ENCODE peak calls at places on chromosomes 1 and 21, in six cellular contexts. X is suprapubic skin, M is transverse colon, K is spleen, G is HepG2, A is stomach. L is an unnamed sample.

GRCh38 chr1:103435443-103435842 is 90.1 kb upstream of the RNPC3 start:
- DNase-seq in G (no peak), K (no peak), A (no peak), X (no peak), M (no peak), L (no peak)

GRCh38 chr1:175221548-175222175 is 29.1 kb upstream of the KIAA0040 start:
- DNase-seq in G (no peak), X (no peak), M (no peak), K (no peak), A (peak), L (no peak)

GRCh38 chr1:53771648-53772047 is 32.7 kb upstream of the GLIS1 start:
- DNase-seq in M (no peak), K (no peak), X (no peak), G (no peak), A (no peak), L (no peak)

GRCh38 chr1:155981266-155982088 is 3.1 kb upstream of the ARHGEF2 start:
- DNase-seq in A (no peak), M (peak), K (peak), X (no peak), G (peak), L (no peak)

GRCh38 chr1:55443175-55443933 is 228.2 kb upstream of the USP24 start:
- DNase-seq in A (peak), X (peak), K (no peak), M (peak), G (peak), L (no peak)

GRCh38 chr1:243732627-243733026 is 117.4 kb downstream of the AKT3 start:
- DNase-seq in G (no peak), A (no peak), K (no peak), M (no peak), X (no peak), L (no peak)

GRCh38 chr1:184002071-184002470 is 35.5 kb downstream of the COLGALT2 start:
- DNase-seq in M (no peak), K (no peak), G (peak), X (no peak), A (no peak), L (no peak)

GRCh38 chr1:27671964-27672749 is at the start of gene IFI6:
- DNase-seq in M (peak), A (peak), G (peak), X (peak), K (peak), L (peak)

GRCh38 chr1:161119017-161119378 is 1.1 kb downstream of the NIT1 start:
- DNase-seq in X (no peak), A (peak), M (peak), K (no peak), G (no peak), L (no peak)
- TF ChIP-seq POLR2AphosphoS5 in X (no peak), A (no peak), M (no peak), K (no peak), G (no peak), L (no peak)

DNA sequence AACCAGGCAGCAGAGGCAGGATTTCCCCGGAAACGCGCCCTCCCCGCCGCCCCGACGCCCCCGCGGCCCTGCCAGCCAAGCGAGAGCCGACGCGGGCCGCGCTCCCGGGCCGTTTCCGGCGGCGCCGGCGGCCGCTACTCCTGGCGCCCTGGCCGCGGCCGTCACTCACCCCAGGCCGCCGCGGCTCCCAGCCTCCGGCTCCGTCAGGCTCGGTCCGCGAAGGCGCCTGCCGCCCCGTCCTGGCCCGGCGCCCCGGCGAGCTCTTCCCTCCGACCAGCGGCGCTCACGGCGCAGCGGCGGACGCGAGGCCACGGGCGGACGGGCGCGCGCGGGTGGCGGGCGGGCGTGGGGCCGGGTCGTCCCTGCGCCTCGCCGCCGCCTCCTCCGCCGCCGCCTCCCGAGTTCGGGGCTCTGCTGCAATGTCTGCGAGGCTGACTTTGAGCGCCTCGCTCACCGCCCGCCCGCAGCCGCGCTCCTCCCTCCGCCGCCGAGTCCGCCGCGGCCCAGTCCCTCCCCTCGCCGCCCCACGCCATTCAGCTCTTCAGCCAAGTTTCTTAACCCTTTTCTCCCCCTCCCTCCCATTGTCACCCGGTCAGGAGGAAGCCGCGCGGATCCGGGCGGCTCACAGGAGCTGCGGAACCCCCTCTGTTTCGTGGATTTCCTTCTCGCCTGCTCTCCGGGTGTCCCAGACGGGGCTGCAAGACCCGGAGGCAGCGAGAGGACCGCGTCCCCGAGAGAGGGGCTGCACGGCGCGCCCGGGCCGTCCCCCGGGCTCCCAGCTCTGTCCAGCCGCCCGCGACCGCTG is at the start of gene NRIP1:
- DNase-seq in M (peak), X (peak), G (peak), A (peak), K (peak), L (peak)
- TF ChIP-seq POLR2A in M (peak), X (peak), G (peak), A (no peak), K (peak), L (no peak)

GRCh38 chr1:18007391-18008106 is 100.0 kb upstream of the IGSF21 start:
- DNase-seq in A (no peak), X (no peak), K (no peak), M (no peak), G (no peak), L (no peak)
- TF ChIP-seq POLR2AphosphoS5 in A (no peak), X (no peak), K (no peak), M (no peak), G (no peak), L (no peak)

GRCh38 chr1:201890223-201890622 is 1.5 kb downstream of the SHISA4 start:
- DNase-seq in G (no peak), X (no peak), K (peak), A (no peak), M (no peak), L (no peak)

GRCh38 chr1:201886103-201886885 is 2.4 kb upstream of the SHISA4 start:
- DNase-seq in A (no peak), M (no peak), X (peak), G (no peak), K (peak), L (no peak)

GRCh38 chr1:201889092-201889968 is 632 bp downstream of the SHISA4 start:
- DNase-seq in G (no peak), A (no peak), X (no peak), M (no peak), K (peak), L (no peak)

GRCh38 chr1:201887116-201887866 is 1.4 kb upstream of the SHISA4 start:
- DNase-seq in G (no peak), X (no peak), K (peak), M (no peak), A (no peak), L (no peak)

DNA sequence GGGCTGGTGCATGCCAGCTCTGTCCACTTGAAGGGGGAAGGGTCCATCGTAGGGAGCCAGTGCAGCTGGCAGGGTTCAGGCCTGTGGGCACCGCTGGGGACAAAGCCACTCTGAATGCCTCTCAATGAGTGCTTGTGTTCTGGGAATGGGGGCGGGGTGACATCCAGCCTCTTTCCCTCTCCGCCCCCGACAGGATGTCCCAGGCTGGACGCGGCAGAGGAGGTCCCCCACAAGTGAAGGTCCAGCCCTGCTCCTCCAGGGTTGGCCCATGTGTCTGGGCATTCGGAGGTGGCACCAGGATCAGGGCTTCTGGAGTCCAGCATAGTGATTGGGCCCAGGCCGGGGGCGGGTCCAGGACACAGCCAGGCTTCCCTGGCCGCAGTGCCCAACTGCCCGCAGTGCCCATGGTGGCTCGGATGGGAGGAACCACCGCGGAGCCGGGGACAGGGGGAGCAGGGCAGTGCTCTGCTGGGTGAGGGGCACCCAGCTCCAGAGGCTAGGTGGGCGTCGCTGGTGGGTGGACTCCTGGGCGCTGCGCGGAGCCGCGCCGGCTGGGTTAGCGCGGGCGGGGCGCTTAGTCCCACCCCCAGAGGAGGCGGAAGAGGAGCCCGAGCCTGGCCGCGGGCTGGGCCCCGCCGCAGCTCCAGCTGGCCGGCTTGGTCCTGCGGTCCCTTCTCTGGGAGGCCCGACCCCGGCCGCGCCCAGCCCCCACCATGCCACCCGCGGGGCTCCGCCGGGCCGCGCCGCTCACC is at the start of gene SHISA4:
- DNase-seq in X (peak), G (peak), A (peak), M (peak), K (peak), L (peak)
- TF ChIP-seq POLR2A in X (no peak), G (no peak), A (no peak), M (peak), K (no peak), L (no peak)

GRCh38 chr1:182600745-182601415 is 3.3 kb downstream of the RGS16 start:
- DNase-seq in X (no peak), K (no peak), A (no peak), G (no peak), M (no peak), L (no peak)

GRCh38 chr1:182601416-182601786 is 2.8 kb downstream of the RGS16 start:
- DNase-seq in K (no peak), A (peak), G (peak), M (peak), X (no peak), L (no peak)

GRCh38 chr1:182600036-182600713 is 4.0 kb downstream of the RGS16 start:
- DNase-seq in A (no peak), X (no peak), K (no peak), G (no peak), M (no peak), L (no peak)

GRCh38 chr1:182598296-182598695 is 5.9 kb downstream of the RGS16 start:
- DNase-seq in X (no peak), G (no peak), M (no peak), K (no peak), A (no peak), L (no peak)

DNA sequence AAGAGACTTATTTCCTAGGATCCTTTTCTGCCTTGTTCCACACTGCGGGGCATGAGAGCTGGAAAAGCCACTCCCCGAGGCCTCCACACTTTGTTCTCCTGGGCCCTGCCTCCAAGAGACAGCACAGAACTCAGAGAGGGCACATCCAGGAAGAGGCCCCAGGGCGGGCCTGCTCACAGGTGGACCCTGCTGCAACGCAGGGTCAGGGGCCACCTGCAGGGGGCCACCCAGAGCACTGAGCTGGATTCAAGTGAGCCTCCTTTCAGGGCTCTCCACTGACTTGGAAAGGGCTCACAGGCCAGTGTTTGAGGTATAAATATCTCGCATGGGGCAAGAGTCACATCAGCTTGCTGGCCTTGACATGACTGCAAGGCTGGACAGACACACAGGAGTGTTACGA is 4.8 kb downstream of the RGS16 start:
- DNase-seq in K (no peak), M (no peak), A (no peak), G (no peak), X (no peak), L (no peak)
- TF ChIP-seq POLR2AphosphoS5 in K (no peak), M (no peak), A (no peak), G (no peak), X (no peak), L (peak)

DNA sequence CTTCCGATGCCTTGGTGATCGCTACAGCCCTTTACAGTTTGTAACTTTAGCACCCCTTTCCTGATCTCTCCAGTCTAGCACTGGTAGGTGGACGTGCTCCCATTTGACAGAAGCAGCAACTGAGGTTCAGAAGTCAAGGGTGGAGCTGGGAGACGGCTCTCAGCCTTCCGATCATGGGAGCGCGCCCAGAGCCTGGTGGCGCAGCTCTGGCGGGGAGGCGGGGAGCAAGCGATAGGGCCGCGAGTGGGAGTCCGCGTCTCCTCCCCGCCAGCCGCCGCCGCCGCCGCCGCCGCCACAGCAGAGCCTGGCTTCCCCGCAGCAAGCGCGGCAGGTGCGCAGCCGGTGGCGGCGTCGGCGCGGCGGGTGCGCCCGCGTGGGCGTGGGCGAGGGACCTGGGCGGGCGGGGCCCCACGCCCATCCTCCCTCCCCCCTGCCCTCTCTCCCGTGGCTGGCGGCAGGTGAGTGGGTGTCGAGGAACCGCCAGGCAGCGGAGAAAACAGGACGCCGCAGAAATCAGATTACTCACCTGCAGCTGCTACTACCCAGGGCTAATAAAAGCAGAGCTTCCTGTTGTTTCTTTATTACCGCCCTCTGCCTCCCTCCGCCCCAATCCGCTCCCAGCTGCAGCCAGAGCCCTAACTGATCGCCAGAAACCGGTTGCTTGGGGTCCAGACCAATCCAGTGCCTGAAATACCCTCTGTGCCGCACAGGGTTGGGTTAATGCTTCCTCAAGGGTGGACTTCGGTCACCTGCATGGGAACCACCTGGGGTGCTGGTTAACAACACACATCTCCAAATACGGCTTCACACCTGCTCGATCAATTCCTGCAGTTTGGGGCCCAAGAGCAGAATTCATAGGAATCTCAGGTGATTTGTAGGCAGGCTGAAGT is 60.2 kb upstream of the ID3 start:
- DNase-seq in A (peak), X (no peak), G (no peak), K (peak), M (peak), L (peak)
- TF ChIP-seq POLR2A in A (no peak), X (no peak), G (no peak), K (no peak), M (peak), L (peak)

GRCh38 chr1:154938604-154939399 is 2.3 kb upstream of the PMVK start:
- DNase-seq in X (no peak), G (no peak), M (no peak), K (no peak), A (no peak), L (no peak)

GRCh38 chr1:154943649-154944421 is 7.3 kb upstream of the PMVK start:
- DNase-seq in M (peak), G (no peak), A (peak), K (no peak), X (no peak), L (no peak)

GRCh38 chr1:154940213-154940879 is 3.8 kb upstream of the PMVK start:
- DNase-seq in X (no peak), K (no peak), M (no peak), G (no peak), A (no peak), L (no peak)

GRCh38 chr1:154940880-154941228 is 4.3 kb upstream of the PMVK start:
- DNase-seq in M (no peak), G (no peak), X (no peak), A (no peak), K (no peak), L (no peak)

DNA sequence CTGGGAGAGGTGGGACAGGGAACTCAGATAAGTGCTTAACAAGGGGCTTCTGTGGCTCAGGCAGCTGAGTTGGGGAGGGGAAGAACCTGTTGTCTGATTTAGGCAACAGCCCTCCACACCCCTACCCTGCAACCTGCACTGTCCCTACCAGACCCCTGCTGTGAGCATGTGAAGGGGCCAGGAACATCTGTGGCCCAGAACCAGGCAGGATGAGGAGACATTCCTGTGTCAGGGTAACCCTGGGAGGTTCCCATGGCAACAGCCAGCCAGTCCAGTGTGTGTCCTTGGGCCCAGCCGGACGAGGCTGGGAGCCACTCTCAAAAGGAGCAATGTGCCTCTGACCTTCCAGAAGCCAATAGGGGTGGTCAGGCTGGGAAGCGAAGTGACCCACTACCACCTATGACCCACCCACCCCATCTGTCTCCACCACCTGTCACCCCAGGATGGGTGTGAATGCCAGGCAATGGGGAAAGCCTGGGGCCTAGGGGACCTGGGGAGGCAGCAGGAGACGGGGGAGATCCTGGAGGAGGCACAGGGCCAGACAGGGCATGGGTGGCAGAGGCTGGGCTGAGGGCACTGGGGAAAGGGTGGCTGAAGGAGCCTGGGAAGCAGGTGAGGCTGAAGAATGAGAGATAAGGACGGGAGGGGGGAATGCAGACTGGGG is 4.9 kb upstream of the PMVK start:
- DNase-seq in G (peak), K (peak), X (no peak), A (peak), M (no peak), L (no peak)
- TF ChIP-seq POLR2AphosphoS5 in G (no peak), K (peak), X (no peak), A (no peak), M (no peak), L (no peak)

DNA sequence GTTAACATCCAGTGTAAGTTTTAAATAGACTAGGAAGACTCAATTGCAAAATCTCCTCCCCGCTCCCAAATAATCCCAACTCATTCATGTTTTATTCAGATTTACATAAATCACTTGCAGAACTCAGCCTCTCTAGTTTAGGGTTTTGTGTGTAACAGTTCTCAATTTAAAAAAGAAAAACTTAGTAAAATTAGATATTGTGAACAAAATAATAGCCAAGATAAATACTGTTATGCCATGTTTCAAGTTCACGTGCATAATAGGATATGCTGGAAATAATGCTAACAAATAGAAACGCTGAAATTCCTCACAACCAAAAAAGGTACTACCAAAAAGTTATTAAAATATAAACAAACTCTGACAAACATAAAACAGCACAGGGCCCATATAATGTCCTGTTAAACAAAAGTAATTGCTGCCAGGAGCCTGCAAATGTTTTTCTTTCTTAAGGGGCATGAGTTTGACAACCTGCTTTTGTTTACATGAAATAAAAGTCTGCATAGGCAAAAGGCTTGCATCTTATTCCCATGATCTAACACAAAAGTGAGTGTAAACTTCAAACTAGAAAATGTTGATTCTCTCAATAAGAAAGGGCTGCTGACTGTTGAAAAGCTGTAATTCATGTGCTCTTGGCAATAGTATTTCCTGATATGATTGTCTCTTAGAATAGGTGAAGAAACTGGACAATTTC is 2.9 kb downstream of the SERTAD4 start:
- DNase-seq in M (no peak), X (no peak), K (no peak), G (no peak), A (no peak), L (no peak)
- TF ChIP-seq POLR2A in M (no peak), X (no peak), K (no peak), G (no peak), A (no peak), L (no peak)

GRCh38 chr1:7698666-7699065 is 72.4 kb upstream of the VAMP3 start:
- DNase-seq in G (no peak), A (no peak), M (no peak), X (no peak), K (no peak), L (no peak)
- TF ChIP-seq POLR2AphosphoS5 in G (no peak), A (no peak), M (no peak), X (no peak), K (no peak), L (no peak)

L was measured in GM12891.